ENCODE peak calls at places on chromosomes 12 and 14, in seven cellular contexts. H is epithelial cell of esophagus, I is endothelial cell, F is cardiac muscle cell, U is choroid plexus epithelial cell, J is ovary, A is transverse colon. G is an unnamed sample.

GRCh38 chr12:59239993-59240392 is 319.7 kb upstream of the LRIG3 start:
- DNase-seq in A (no peak), U (no peak), J (no peak), I (no peak), F (no peak), H (no peak), G (no peak)

GRCh38 chr12:57724003-57724935 is 14.3 kb downstream of the AGAP2 start:
- DNase-seq in H (no peak), U (no peak), I (no peak), A (no peak), F (no peak), J (no peak), G (no peak)

GRCh38 chr12:76455582-76456345 is 103.8 kb downstream of the OSBPL8 start:
- DNase-seq in J (no peak), A (no peak), I (peak), F (peak), H (peak), U (peak), G (no peak)

GRCh38 chr14:69887740-69888657 is 8.8 kb downstream of the SMOC1 start:
- DNase-seq in I (no peak), A (no peak), J (no peak), H (peak), U (peak), F (no peak), G (no peak)

GRCh38 chr12:121731473-121731872 is 18.9 kb downstream of the TMEM120B start:
- DNase-seq in F (no peak), A (no peak), J (no peak), I (no peak), U (no peak), H (no peak), G (no peak)

GRCh38 chr12:59372971-59373370 is 222.9 kb upstream of the SLC16A7 start:
- DNase-seq in F (peak), I (peak), U (peak), A (no peak), H (peak), J (no peak), G (peak)

GRCh38 chr12:81835783-81836182 is 76.6 kb upstream of the PPFIA2 start:
- DNase-seq in U (no peak), F (no peak), A (no peak), I (no peak), J (no peak), H (no peak), G (no peak)

GRCh38 chr12:41772478-41772877 is 372.2 kb downstream of the GXYLT1 start:
- DNase-seq in I (no peak), H (no peak), F (no peak), J (no peak), A (no peak), U (no peak), G (no peak)

GRCh38 chr12:69101505-69101904 is 137.9 kb upstream of the CPSF6 start:
- DNase-seq in H (no peak), J (peak), A (no peak), U (peak), I (no peak), F (no peak), G (no peak)

GRCh38 chr14:68727315-68728078 is 65.4 kb downstream of the ZFP36L1 start:
- DNase-seq in A (no peak), H (no peak), U (no peak), F (peak), I (no peak), J (no peak), G (no peak)

GRCh38 chr12:68610435-68611093 is at the start of gene RAP1B:
- DNase-seq in J (peak), F (peak), I (peak), H (peak), A (peak), U (peak), G (peak)

DNA sequence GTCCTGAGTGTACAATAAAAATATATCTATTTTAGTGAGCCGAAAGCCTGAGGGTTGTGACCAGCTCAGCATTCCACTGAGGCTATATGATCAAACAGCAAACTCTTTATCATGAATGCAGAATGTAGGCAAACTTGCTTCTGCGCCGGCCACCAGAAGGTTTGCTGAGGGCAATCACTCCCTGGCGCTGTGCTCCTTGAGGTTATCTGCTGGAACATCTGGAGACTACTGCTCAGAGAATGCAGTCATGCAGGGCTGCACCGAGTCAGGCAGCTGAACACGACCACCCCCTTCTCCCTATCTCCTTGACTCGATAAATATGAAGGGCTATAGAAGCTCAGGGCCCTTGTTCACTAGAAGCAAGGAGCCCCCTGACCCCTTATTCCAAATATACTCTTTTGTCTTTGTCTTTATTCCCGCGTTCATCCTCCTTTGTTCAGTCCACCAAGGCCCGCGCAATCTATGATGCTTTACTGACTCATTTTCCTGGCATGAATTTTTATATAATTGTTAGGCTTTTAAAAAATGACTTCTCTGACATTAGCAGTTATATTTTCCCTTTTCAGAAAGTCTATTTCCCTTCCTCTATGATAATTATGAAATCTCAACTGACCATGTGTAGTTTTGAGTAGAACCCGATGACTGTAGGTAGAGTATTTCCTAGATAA is 1089.3 kb downstream of the SLC16A7 start:
- DNase-seq in F (no peak), I (peak), H (peak), J (no peak), U (no peak), A (no peak), G (no peak)
- TF ChIP-seq CTCF in F (no peak), I (peak), H (peak), J (no peak), U (no peak), A (no peak), G (peak)

GRCh38 chr12:54012631-54013398 is 4.0 kb downstream of the HOXC8 start:
- DNase-seq in A (no peak), I (no peak), U (no peak), H (no peak), F (no peak), J (no peak), G (no peak)

GRCh38 chr12:54015210-54015931 is 6.6 kb downstream of the HOXC8 start:
- DNase-seq in A (no peak), H (no peak), I (no peak), J (peak), U (no peak), F (no peak), G (no peak)

GRCh38 chr12:54016478-54016964 is 7.7 kb downstream of the HOXC8 start:
- DNase-seq in F (no peak), J (peak), I (no peak), H (no peak), A (no peak), U (no peak), G (no peak)

GRCh38 chr12:54016051-54016450 is 7.3 kb downstream of the HOXC8 start:
- DNase-seq in J (peak), H (no peak), F (no peak), A (no peak), I (no peak), U (no peak), G (no peak)

GRCh38 chr12:54014315-54015209 is 5.8 kb downstream of the HOXC8 start:
- DNase-seq in U (no peak), I (no peak), F (no peak), J (peak), A (no peak), H (no peak), G (no peak)
- TF ChIP-seq CTCF in U (no peak), I (no peak), F (no peak), J (no peak), A (no peak), H (no peak), G (no peak)

GRCh38 chr14:23639891-23640523 is 3.8 kb downstream of the DHRS2 start:
- DNase-seq in A (no peak), U (peak), F (no peak), H (no peak), J (no peak), I (no peak), G (no peak)
- TF ChIP-seq CTCF in A (no peak), U (no peak), F (no peak), H (no peak), J (no peak), I (no peak), G (no peak)

GRCh38 chr14:55241673-55242072 is 29.5 kb upstream of the FBXO34 start:
- DNase-seq in F (no peak), H (no peak), J (no peak), U (no peak), I (no peak), A (no peak), G (no peak)

GRCh38 chr14:55240526-55241178 is 30.6 kb upstream of the FBXO34 start:
- DNase-seq in F (peak), A (no peak), U (peak), H (peak), I (peak), J (no peak), G (peak)

GRCh38 chr14:55249423-55249822 is 21.8 kb upstream of the FBXO34 start:
- DNase-seq in F (peak), J (no peak), H (peak), U (peak), I (no peak), A (no peak), G (no peak)

GRCh38 chr14:55243813-55244212 is 27.4 kb upstream of the FBXO34 start:
- DNase-seq in I (no peak), F (no peak), U (no peak), H (no peak), A (peak), J (no peak), G (no peak)

GRCh38 chr14:55245657-55246268 is 25.5 kb upstream of the FBXO34 start:
- DNase-seq in I (peak), J (no peak), A (peak), H (peak), F (peak), U (peak), G (no peak)
- TF ChIP-seq CTCF in I (peak), J (no peak), A (peak), H (peak), F (peak), U (peak), G (no peak)

GRCh38 chr12:106020736-106021135 is 118.0 kb downstream of the NUAK1 start:
- DNase-seq in A (no peak), F (peak), U (no peak), J (no peak), I (no peak), H (no peak), G (no peak)

GRCh38 chr12:106022568-106023012 is 116.2 kb downstream of the NUAK1 start:
- DNase-seq in F (peak), I (no peak), J (no peak), H (no peak), A (no peak), U (no peak), G (no peak)

GRCh38 chr12:106021516-106021915 is 117.2 kb downstream of the NUAK1 start:
- DNase-seq in U (peak), A (no peak), H (no peak), J (no peak), F (peak), I (no peak), G (no peak)

GRCh38 chr12:106025129-106025528 is 113.6 kb downstream of the NUAK1 start:
- DNase-seq in F (no peak), U (no peak), H (no peak), A (no peak), I (no peak), J (no peak), G (no peak)

DNA sequence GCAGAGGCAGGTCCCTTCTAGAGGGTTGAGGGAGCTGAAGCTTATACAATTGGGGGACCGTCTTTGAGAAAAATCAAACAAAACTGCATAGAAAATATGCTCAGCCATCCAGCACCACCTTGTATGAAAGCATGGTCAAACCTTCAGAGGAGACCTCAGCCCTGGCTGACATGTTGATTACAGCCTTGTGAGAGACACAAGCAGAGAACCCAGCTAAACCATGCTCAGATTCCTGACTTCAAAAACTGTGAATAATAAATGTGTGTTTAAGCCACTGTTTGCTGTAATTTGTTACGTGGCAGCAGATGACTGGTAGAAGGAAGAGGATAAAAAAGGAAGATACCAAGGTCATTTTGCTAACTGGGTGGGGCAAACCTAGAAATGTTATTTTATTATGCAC is 115.7 kb downstream of the NUAK1 start:
- DNase-seq in F (no peak), U (no peak), I (no peak), J (no peak), A (no peak), H (no peak), G (no peak)
- TF ChIP-seq CTCF in F (no peak), U (no peak), I (no peak), J (no peak), A (no peak), H (no peak), G (no peak)

GRCh38 chr14:95897280-95897679 is 20.6 kb downstream of the TUNAR start:
- DNase-seq in I (no peak), F (no peak), U (no peak), A (no peak), H (no peak), J (no peak), G (no peak)

GRCh38 chr14:95896628-95897027 is 20.0 kb downstream of the TUNAR start:
- DNase-seq in J (no peak), I (no peak), U (no peak), F (no peak), H (no peak), A (no peak), G (no peak)

GRCh38 chr14:95892142-95892541 is 15.5 kb downstream of the TUNAR start:
- DNase-seq in U (no peak), F (no peak), J (no peak), I (no peak), A (no peak), H (no peak), G (no peak)

GRCh38 chr14:95891742-95892141 is 15.1 kb downstream of the TUNAR start:
- DNase-seq in U (no peak), A (no peak), J (no peak), F (no peak), I (no peak), H (peak), G (no peak)

DNA sequence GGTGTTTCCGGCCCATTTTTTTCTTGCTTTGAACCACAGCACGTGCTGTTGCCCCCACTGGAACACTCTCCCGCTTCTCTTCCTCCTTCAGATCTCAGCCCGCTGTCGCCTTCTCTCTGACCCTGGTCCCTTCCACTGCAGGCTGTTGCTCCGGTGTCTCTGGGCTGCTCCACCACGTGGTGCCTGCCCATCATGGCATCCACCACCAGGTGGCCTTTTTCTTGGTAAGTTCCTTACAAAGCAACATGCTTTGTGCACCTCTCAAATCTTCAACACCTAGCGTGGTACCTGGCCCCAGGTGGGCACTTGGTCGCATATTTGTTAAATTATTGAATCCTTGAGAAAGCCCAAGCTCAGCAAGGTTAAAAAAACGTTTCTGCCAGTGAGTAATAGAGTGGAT is 19.1 kb downstream of the TUNAR start:
- DNase-seq in J (no peak), H (no peak), F (no peak), A (no peak), I (peak), U (no peak), G (peak)
- TF ChIP-seq CTCF in J (no peak), H (peak), F (no peak), A (no peak), I (peak), U (peak), G (peak)

GRCh38 chr14:105487986-105488777 is 1.5 kb downstream of the CRIP1 start:
- DNase-seq in J (peak), H (no peak), F (no peak), U (no peak), A (peak), I (no peak), G (no peak)
- TF ChIP-seq CTCF in J (no peak), H (no peak), F (no peak), U (no peak), A (no peak), I (no peak), G (no peak)

GRCh38 chr12:126507231-126507630 is 1442.0 kb downstream of the AACS start:
- DNase-seq in F (no peak), H (no peak), U (no peak), I (no peak), A (no peak), J (no peak), G (no peak)

GRCh38 chr12:126510630-126511029 is 1445.4 kb downstream of the AACS start:
- DNase-seq in F (no peak), H (no peak), J (no peak), U (no peak), A (no peak), I (no peak), G (no peak)

GRCh38 chr12:126509587-126509986 is 1444.4 kb downstream of the AACS start:
- DNase-seq in U (no peak), F (no peak), J (no peak), A (no peak), H (no peak), I (no peak), G (no peak)

GRCh38 chr12:126518596-126519200 is 1453.5 kb downstream of the AACS start:
- DNase-seq in J (no peak), U (peak), A (no peak), I (no peak), F (peak), H (peak), G (no peak)

GRCh38 chr12:126512916-126513913 is 1448.0 kb downstream of the AACS start:
- DNase-seq in U (no peak), J (no peak), A (no peak), I (no peak), H (no peak), F (no peak), G (no peak)
- TF ChIP-seq CTCF in U (no peak), J (no peak), A (no peak), I (no peak), H (no peak), F (no peak), G (no peak)

DNA sequence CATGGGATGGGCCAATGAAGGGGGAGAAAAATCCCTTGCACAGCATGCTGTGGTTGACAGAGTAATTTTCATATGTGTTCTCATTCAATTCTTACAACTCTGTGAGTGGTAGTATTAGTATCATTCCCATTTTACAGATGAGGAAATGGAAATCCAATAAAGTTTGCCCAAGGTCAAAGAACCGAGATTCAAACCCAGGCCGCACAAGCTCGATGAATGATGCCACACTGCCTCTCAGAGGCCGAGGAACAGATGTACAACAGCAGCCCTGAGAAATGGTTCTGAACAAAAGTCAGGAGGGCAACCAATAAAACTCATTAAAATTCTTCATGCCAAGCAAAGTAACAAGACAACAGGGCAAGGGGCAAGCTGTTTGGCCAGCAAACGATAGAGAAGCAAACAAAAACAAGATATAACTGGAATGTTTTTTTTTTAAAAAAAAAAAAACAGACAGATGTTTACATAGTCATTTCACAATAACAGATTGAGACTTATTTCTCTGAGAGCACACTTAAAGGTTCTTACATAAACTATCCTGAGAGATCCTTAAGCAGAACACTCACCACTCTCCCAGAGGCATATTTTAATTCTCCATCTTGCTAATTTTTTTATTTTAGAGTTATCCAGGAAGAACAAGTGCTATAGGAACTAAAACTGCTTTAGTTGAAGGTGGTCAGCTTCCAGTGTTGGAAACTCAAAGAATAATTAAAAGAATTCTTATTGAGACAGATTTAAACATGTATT is 85.8 kb downstream of the EXOC5 start:
- DNase-seq in I (peak), U (peak), A (no peak), J (peak), F (peak), H (peak), G (peak)
- TF ChIP-seq CTCF in I (no peak), U (peak), A (no peak), J (no peak), F (peak), H (peak), G (no peak)